ENCODE peak calls at places on chromosome 16, in nine cellular contexts. D is adrenal gland, H is esophagus squamous epithelium, Q is endodermal cell, C is brain microvascular endothelial cell, A is foreskin fibroblast, E is HFFc6, F is stomach, Y is BE2C. M is an unnamed sample.

GRCh38 chr16:12356622-12357365 is 380.3 kb downstream of the SNX29 start:
- DNase-seq in D (no peak), H (no peak), Q (no peak), C (no peak), A (no peak), E (no peak), F (no peak), Y (no peak), M (peak)

GRCh38 chr16:57009641-57010170 is 20.3 kb downstream of the NLRC5 start:
- DNase-seq in D (no peak), H (no peak), Q (no peak), C (no peak), A (no peak), E (no peak), F (no peak), Y (no peak), M (no peak)

GRCh38 chr16:86087561-86088230 is 188.7 kb downstream of the IRF8 start:
- DNase-seq in D (peak), H (no peak), Q (no peak), C (no peak), A (no peak), E (no peak), F (no peak), Y (no peak), M (no peak)

GRCh38 chr16:75288596-75289120 is 37.2 kb upstream of the BCAR1 start:
- DNase-seq in D (no peak), H (no peak), Q (no peak), C (no peak), A (no peak), E (no peak), F (no peak), Y (no peak), M (no peak)

GRCh38 chr16:35185366-35186044 is 1726.1 kb downstream of the TP53TG3F start:
- DNase-seq in D (no peak), H (no peak), Q (no peak), C (no peak), A (no peak), E (no peak), F (no peak), Y (no peak), M (no peak)

GRCh38 chr16:47779201-47780016 is 318.3 kb downstream of the PHKB start:
- DNase-seq in D (peak), H (no peak), Q (no peak), C (peak), A (peak), E (no peak), F (no peak), Y (peak), M (no peak)

GRCh38 chr16:359871-360697 is 7.6 kb upstream of the AXIN1 start:
- DNase-seq in D (no peak), H (no peak), Q (no peak), C (no peak), A (no peak), E (no peak), F (no peak), Y (no peak), M (no peak)

GRCh38 chr16:82979406-82980111 is 352.8 kb downstream of the CDH13 start:
- DNase-seq in D (no peak), H (no peak), Q (no peak), C (no peak), A (no peak), E (no peak), F (no peak), Y (no peak), M (no peak)

GRCh38 chr16:84741351-84741791 is 41.6 kb downstream of the USP10 start:
- DNase-seq in D (no peak), H (no peak), Q (no peak), C (no peak), A (peak), E (peak), F (no peak), Y (no peak), M (no peak)

GRCh38 chr16:1159973-1160772 is 7.3 kb downstream of the CACNA1H start:
- DNase-seq in D (peak), H (no peak), Q (no peak), C (no peak), A (no peak), E (no peak), F (no peak), Y (no peak), M (no peak)

GRCh38 chr16:81170824-81171223 is 67.7 kb upstream of the BCO1 start:
- DNase-seq in D (no peak), H (no peak), Q (peak), C (no peak), A (no peak), E (no peak), F (no peak), Y (no peak), M (peak)

DNA sequence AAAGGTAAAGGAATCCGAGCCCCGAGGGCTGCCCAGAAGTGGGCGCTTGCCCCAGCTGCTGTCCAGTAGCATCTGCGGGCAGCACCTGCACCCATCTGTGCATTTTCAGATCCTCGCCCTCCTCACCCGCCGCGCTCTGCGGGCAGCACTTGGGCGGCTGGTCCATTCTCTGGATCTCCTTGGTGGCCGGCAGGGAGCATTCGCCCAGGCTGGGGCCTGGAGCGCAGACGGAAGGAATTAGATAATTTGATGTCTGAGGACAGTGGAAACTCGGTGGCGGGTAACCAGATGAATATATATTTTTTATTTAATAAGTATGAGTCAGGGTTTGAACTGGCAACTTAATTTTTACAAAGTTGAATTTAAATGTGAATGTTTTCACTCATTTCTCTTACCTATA is 88.5 kb downstream of the NPIPB11 start:
- DNase-seq in D (no peak), H (no peak), Q (no peak), C (no peak), A (no peak), E (no peak), F (no peak), Y (no peak), M (no peak)
- TF ChIP-seq CTCF in D (no peak), H (no peak), Q (peak), C (no peak), A (no peak), E (no peak), F (no peak), Y (no peak), M (no peak)

GRCh38 chr16:6484121-6484520 is 848.5 kb upstream of the RBFOX1 start:
- DNase-seq in D (no peak), H (no peak), Q (no peak), C (no peak), A (no peak), E (no peak), F (no peak), Y (no peak), M (no peak)

GRCh38 chr16:6484931-6485330 is 847.7 kb upstream of the RBFOX1 start:
- DNase-seq in D (no peak), H (no peak), Q (no peak), C (no peak), A (no peak), E (no peak), F (no peak), Y (no peak), M (no peak)

GRCh38 chr16:6483634-6484033 is 849.0 kb upstream of the RBFOX1 start:
- DNase-seq in D (no peak), H (no peak), Q (peak), C (no peak), A (no peak), E (no peak), F (no peak), Y (no peak), M (peak)

GRCh38 chr16:6481894-6482293 is 850.8 kb upstream of the RBFOX1 start:
- DNase-seq in D (no peak), H (no peak), Q (no peak), C (no peak), A (no peak), E (no peak), F (no peak), Y (no peak), M (no peak)

DNA sequence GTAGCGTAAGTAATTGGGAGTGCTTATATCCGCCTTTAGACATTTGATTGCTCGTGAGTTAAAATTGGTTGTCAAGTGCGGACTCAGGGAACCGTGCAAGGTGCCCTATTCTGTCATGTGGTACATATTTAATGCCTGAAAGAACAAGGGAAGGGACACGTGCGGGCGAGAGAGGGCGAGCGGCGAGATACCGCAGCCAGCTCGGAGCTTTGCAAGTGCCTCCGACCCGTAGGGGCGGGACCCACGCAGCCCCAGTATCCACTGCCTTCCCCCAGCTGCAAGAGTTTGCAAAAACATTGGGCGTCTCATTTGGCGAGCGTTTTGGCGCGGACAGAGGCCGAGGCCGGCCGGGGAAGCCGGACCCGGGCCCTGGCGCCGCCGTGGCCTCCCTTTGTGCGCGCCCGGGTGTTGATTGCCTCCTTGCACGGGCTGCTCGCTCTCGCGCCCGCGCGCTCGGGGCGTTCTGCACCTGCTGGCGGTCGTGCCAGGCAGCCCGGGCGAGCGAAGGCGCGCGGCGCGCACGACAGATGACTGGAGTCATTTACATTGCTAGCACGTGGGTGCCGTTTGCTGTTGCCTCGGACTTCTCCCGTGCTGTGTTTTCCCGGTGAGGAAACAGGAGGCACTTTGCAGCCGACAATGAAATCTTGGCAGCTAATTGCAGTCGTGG is 849.6 kb upstream of the RBFOX1 start:
- DNase-seq in D (no peak), H (no peak), Q (no peak), C (no peak), A (no peak), E (no peak), F (no peak), Y (no peak), M (peak)
- TF ChIP-seq CTCF in D (no peak), H (no peak), Q (no peak), C (no peak), A (no peak), E (no peak), F (no peak), Y (no peak), M (no peak)

GRCh38 chr16:66516808-66517585 is 32.9 kb downstream of the TK2 start:
- DNase-seq in D (peak), H (peak), Q (peak), C (peak), A (peak), E (peak), F (peak), Y (peak), M (no peak)
- TF ChIP-seq CTCF in D (no peak), H (no peak), Q (no peak), C (no peak), A (no peak), E (no peak), F (no peak), Y (no peak), M (no peak)

GRCh38 chr16:69861276-69862030 is 89.7 kb upstream of the CLEC18A start:
- DNase-seq in D (peak), H (no peak), Q (no peak), C (peak), A (peak), E (peak), F (peak), Y (no peak), M (no peak)

GRCh38 chr16:69863882-69864281 is 87.3 kb upstream of the CLEC18A start:
- DNase-seq in D (no peak), H (no peak), Q (no peak), C (no peak), A (no peak), E (no peak), F (no peak), Y (no peak), M (no peak)

GRCh38 chr16:69867796-69868565 is 83.2 kb upstream of the CLEC18A start:
- DNase-seq in D (no peak), H (no peak), Q (no peak), C (no peak), A (peak), E (no peak), F (no peak), Y (no peak), M (no peak)

GRCh38 chr16:69870761-69871160 is 80.4 kb upstream of the CLEC18A start:
- DNase-seq in D (no peak), H (no peak), Q (no peak), C (no peak), A (no peak), E (no peak), F (no peak), Y (no peak), M (no peak)

DNA sequence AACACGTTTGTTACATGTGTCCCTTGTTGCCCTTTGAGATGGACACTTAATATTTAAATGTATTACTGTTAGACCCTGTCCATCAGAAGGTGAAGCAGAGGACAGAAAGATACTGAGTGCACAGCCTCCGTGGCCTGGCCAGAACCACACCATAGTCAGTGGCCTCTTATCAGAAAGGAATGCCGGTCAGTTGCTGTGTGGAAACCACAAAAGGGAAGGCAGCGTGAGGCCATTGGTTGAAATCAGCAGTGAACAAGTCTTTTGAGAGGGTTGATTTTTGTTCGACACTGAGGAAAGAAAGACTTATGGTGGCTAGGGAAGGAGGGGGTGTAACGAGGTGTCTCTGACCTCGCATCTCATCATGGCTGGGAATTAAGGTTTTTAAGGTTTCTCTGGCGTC is 85.4 kb upstream of the CLEC18A start:
- DNase-seq in D (no peak), H (no peak), Q (no peak), C (peak), A (peak), E (peak), F (peak), Y (no peak), M (peak)
- TF ChIP-seq CTCF in D (no peak), H (no peak), Q (no peak), C (no peak), A (no peak), E (no peak), F (no peak), Y (no peak), M (no peak)

GRCh38 chr16:14310519-14310991 is 239.4 kb downstream of the MRTFB start:
- DNase-seq in D (no peak), H (no peak), Q (peak), C (no peak), A (peak), E (no peak), F (no peak), Y (peak), M (peak)

GRCh38 chr16:14307623-14308356 is 236.7 kb downstream of the MRTFB start:
- DNase-seq in D (peak), H (no peak), Q (peak), C (no peak), A (peak), E (no peak), F (no peak), Y (no peak), M (peak)

GRCh38 chr16:14308357-14308723 is 237.2 kb downstream of the MRTFB start:
- DNase-seq in D (no peak), H (no peak), Q (no peak), C (no peak), A (no peak), E (no peak), F (no peak), Y (no peak), M (no peak)

GRCh38 chr16:14309906-14310305 is 238.8 kb downstream of the MRTFB start:
- DNase-seq in D (peak), H (no peak), Q (peak), C (peak), A (peak), E (peak), F (no peak), Y (no peak), M (no peak)

DNA sequence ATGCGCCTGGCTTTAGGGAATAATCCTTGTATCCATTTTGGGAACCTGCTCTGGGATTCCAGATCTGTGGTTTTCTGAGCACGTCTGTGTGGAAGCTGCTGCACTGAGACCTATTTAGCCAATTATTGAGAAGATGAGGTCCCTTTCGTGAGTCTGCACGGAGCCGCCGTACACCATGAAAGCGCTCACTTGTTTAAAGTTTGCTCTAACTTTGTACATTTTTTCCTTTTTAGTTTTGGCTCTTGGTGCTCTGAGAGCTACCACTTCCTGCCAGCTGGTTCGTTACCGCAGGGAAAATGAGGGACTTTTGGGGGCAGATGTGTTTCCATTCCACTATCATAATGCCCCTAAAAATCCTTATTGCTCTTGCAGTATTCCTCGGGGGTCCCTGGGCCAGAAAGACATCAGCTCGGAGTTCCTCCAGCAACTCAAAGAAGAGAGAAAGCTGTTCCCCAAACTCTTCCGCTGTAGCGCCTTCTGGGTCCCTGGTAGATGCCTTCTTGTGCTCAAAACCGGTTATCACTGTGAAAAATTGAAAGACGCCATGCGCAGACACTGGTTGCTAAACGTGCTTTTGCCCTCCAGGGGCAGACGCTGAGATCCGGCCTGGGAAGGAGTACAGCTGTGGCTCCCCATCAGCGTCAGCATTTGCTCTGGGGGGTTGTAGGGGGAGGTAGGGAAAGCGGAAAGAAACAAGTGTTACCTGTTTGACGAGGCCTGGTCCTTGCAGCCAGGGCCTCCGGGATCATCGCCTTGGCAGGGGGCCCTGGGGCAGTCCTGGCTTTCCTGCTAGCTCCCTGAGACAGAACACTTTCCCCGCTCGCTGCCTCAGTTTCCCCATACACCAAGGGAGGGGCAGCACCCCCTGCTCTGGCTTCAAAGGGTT is 238.1 kb downstream of the MRTFB start:
- DNase-seq in D (no peak), H (no peak), Q (peak), C (no peak), A (peak), E (peak), F (peak), Y (peak), M (peak)
- TF ChIP-seq CTCF in D (no peak), H (no peak), Q (peak), C (peak), A (peak), E (peak), F (no peak), Y (peak), M (peak)